ENCODE peak calls at places on chromosomes 6 and 20, in five cellular contexts. E is left ventricle myocardium superior; K is astrocyte of the spinal cord; L is CD4-positive, alpha-beta memory T cell; R is HFF-Myc. U is an unnamed sample.

GRCh38 chr6:34104186-34104585 is 41.7 kb downstream of the GRM4 start:
- DNase-seq in R (no peak), K (no peak), E (no peak), L (no peak), U (no peak)

GRCh38 chr6:163793584-163793983 is 379.1 kb downstream of the QKI start:
- DNase-seq in L (no peak), E (no peak), K (peak), R (peak), U (peak)

GRCh38 chr6:168585441-168585840 is 144.5 kb downstream of the SMOC2 start:
- DNase-seq in R (no peak), L (no peak), K (no peak), E (no peak), U (no peak)

GRCh38 chr6:160035693-160036330 is 66.9 kb downstream of the IGF2R start:
- DNase-seq in L (no peak), R (no peak), E (no peak), K (no peak), U (peak)

GRCh38 chr6:2684059-2684749 is 66.5 kb downstream of the MYLK4 start:
- DNase-seq in R (no peak), K (peak), L (no peak), E (no peak), U (peak)

GRCh38 chr6:11770546-11771466 is 7.8 kb downstream of the ADTRP start:
- DNase-seq in R (peak), L (no peak), E (peak), K (peak), U (peak)

GRCh38 chr6:51147756-51148155 is 329.1 kb downstream of the TFAP2B start:
- DNase-seq in E (no peak), K (no peak), R (no peak), L (no peak), U (peak)

GRCh38 chr20:38499366-38499765 is 26.7 kb downstream of the RALGAPB start:
- DNase-seq in K (no peak), L (no peak), R (no peak), E (no peak), U (peak)

GRCh38 chr6:152094992-152095592 is 287.6 kb downstream of the ESR1 start:
- DNase-seq in E (peak), L (no peak), R (peak), K (peak), U (peak)

GRCh38 chr6:105458552-105458951 is 55.7 kb upstream of the PREP start:
- DNase-seq in L (no peak), E (no peak), K (no peak), R (no peak), U (no peak)

GRCh38 chr6:151974061-151974617 is 166.7 kb downstream of the ESR1 start:
- DNase-seq in L (no peak), E (no peak), R (no peak), K (no peak), U (no peak)

GRCh38 chr6:13304580-13305255 is 23.6 kb downstream of the TBC1D7 start:
- DNase-seq in R (no peak), E (no peak), L (no peak), K (no peak), U (no peak)

GRCh38 chr6:26270903-26271639 is 93.9 kb upstream of the BTN3A2 start:
- DNase-seq in L (peak), K (peak), E (peak), R (peak), U (peak)

GRCh38 chr6:166168616-166169548 is 1.2 kb upstream of the TBXT start:
- DNase-seq in R (no peak), K (no peak), E (no peak), L (no peak), U (no peak)

U was measured in M059J.